ENCODE peak calls at places on chromosomes 6 and 20, in nine cellular contexts. G, O, S, J, V, Z, Q, X and T are unnamed samples.

GRCh38 chr6:162710936-162711335 is 16.6 kb downstream of the PRKN start:
- DNase-seq in G (no peak), O (no peak), S (no peak), J (no peak), V (no peak), Z (no peak), Q (no peak), X (no peak), T (no peak)

GRCh38 chr20:46994341-46994740 is 99.7 kb downstream of the EYA2 start:
- DNase-seq in G (peak; percentile 38), O (no peak), S (peak; percentile 31), J (no peak), V (no peak), Z (no peak), Q (no peak), X (no peak), T (no peak)

GRCh38 chr6:133548409-133548808 is 307.3 kb downstream of the EYA4 start:
- DNase-seq in G (no peak), O (peak; percentile 78), S (peak; percentile 14), J (no peak), V (no peak), Z (no peak), Q (no peak), X (no peak), T (no peak)

GRCh38 chr6:89951574-89952360 is 57.5 kb downstream of the GJA10 start:
- DNase-seq in G (no peak), O (peak; percentile 40), S (no peak), J (no peak), V (no peak), Z (no peak), Q (no peak), X (no peak), T (no peak)

GRCh38 chr6:89979473-89980119 is 85.3 kb downstream of the GJA10 start:
- DNase-seq in G (no peak), O (no peak), S (no peak), J (no peak), V (no peak), Z (no peak), Q (no peak), X (no peak), T (no peak)

GRCh38 chr6:63663147-63663877 is 27.7 kb downstream of the PHF3 start:
- DNase-seq in G (no peak), O (peak; percentile 79), S (no peak), J (no peak), V (no peak), Z (no peak), Q (no peak), X (no peak), T (no peak)

GRCh38 chr6:11144393-11144829 is 32.9 kb upstream of the ERVFRD-1 start:
- DNase-seq in G (peak; percentile 81), O (peak; percentile 80), S (peak; percentile 78), J (peak; percentile 82), V (peak; percentile 85), Z (peak; percentile 42), Q (peak; percentile 74), X (peak; percentile 82), T (peak; percentile 63)

GRCh38 chr20:10576411-10576810 is 97.4 kb downstream of the JAG1 start:
- DNase-seq in G (no peak), O (no peak), S (no peak), J (no peak), V (no peak), Z (no peak), Q (no peak), X (no peak), T (no peak)

GRCh38 chr6:89045585-89045984 is 35.0 kb upstream of the PNRC1 start:
- DNase-seq in G (no peak), O (peak; percentile 17), S (no peak), J (no peak), V (no peak), Z (no peak), Q (no peak), X (no peak), T (no peak)

GRCh38 chr6:82260890-82261732 is 13.6 kb upstream of the IBTK start:
- DNase-seq in G (no peak), O (peak; percentile 25), S (no peak), J (no peak), V (no peak), Z (no peak), Q (no peak), X (no peak), T (no peak)

DNA sequence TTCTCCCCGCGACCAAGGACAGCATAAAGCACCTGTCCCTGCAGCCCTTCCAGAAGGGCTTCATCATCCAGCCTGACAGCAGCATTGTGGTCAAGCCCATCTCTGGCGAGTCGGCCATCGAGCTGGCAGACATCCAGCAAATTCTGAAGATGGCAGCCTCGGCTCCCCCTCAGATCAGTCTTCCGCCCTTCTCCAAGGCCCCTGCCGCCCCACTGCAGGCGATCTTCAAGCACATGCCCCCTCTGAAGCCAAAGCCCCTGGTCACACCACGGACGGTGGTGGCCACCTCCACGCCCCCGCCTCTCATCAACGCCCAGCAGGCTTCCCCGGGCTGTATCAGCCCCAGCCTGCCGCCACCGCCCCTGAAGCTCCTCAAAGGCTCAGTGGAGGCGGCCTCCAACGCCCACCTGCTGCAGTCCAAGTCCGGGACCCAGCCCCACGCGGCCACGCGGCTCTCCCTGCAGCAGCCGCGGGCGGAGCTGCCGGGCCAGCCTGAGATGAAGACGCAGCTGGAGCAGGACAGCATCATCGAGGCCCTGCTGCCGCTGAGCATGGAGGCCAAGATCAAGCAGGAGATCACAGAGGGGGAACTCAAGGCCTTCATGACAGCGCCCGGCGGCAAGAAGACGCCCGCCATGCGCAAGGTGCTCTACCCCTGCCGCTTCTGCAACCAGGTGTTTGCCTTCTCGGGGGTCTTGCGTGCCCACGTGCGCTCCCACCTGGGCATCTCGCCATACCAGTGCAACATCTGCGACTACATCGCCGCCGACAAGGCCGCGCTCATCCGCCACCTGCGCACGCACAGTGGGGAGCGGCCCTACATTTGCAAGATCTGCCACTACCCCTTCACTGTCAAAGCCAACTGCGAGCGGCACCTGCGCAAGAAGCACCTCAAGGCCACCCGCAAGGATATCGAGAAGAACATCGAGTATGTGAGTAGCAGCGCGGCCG is 83.3 kb downstream of the SSR1 start:
- DNase-seq in G (no peak), O (no peak), S (no peak), J (no peak), V (no peak), Z (no peak), Q (no peak), X (no peak), T (no peak)
- H3K36me3 ChIP-seq in G (no peaks in the 10 kb centered on the region), O (peaks cover 36% of the 10 kb centered on the region), S (peaks cover 24% of the 10 kb centered on the region), J (peaks cover 90% of the 10 kb centered on the region), V (peaks cover 16% of the 10 kb centered on the region), Z (peaks cover 52% of the 10 kb centered on the region), Q (peaks cover 62% of the 10 kb centered on the region), X (peaks cover 100% of the 10 kb centered on the region), T (peaks cover 28% of the 10 kb centered on the region)

GRCh38 chr6:158815915-158816314 is 3.3 kb downstream of the EZR start:
- DNase-seq in G (no peak), O (no peak), S (no peak), J (no peak), V (no peak), Z (no peak), Q (no peak), X (no peak), T (no peak)

GRCh38 chr6:158810149-158811095 is 8.7 kb downstream of the EZR start:
- DNase-seq in G (no peak), O (no peak), S (no peak), J (no peak), V (no peak), Z (no peak), Q (no peak), X (no peak), T (no peak)

GRCh38 chr6:158815379-158815724 is 3.8 kb downstream of the EZR start:
- DNase-seq in G (no peak), O (no peak), S (peak; percentile 7), J (no peak), V (no peak), Z (no peak), Q (no peak), X (no peak), T (no peak)

GRCh38 chr6:158812611-158813010 is 6.6 kb downstream of the EZR start:
- DNase-seq in G (no peak), O (no peak), S (no peak), J (no peak), V (no peak), Z (no peak), Q (no peak), X (no peak), T (no peak)

DNA sequence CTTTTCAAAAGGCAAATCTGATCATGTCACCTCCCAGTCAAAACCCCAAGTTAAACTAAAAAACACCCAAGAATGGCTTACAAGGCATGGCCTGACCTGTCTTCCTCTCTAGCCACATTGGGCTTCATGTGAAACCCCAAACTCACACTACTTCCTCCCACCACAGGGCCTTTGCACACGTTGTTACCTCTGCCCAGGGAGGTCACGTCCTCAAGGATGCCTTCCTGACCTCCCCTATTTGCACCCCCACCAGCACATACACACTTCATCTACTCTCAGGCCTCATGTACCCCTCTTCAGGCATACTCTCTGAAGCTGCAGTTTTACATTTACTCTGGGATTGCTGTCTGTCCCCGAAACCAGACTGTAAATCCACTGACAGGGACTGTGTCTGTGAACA is 6.1 kb downstream of the EZR start:
- DNase-seq in G (no peak), O (no peak), S (no peak), J (no peak), V (no peak), Z (no peak), Q (no peak), X (no peak), T (no peak)
- H3K4me1 ChIP-seq in G (peaks cover 91% of the 10 kb centered on the region), O (peaks cover 60% of the 10 kb centered on the region), S (peaks cover 84% of the 10 kb centered on the region), J (peaks cover 82% of the 10 kb centered on the region), V (peaks cover 21% of the 10 kb centered on the region), Z (peaks cover 89% of the 10 kb centered on the region), Q (peaks cover 93% of the 10 kb centered on the region), X (peaks cover 79% of the 10 kb centered on the region), T (peaks cover 7% of the 10 kb centered on the region)

DNA sequence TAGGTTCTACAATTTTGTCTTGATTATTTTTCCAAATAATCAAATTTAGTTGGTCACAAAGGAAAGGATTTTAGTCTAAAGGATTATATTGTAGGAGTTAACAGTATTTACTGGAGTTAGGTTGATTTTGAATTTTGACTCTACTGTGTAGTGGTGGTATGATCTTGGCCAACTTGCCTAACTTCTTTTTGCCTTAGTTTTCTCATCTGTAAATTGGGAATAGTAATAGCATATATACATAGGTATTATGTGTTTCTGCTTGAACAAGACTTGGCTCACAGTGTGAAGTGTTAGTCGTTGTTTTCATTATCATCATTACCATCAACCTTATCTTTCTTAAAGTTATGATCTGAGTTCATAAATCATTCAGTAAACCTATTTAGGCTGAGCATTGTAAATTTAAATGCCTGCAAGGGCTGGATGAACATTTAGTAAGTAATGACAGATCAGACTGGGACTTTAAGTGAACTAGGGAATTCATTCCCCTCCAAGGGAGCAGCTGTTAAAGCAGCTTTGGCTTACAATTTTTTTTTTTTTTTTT is 11.2 kb downstream of the ITCH start:
- DNase-seq in G (no peak), O (no peak), S (no peak), J (no peak), V (no peak), Z (no peak), Q (no peak), X (no peak), T (no peak)
- H3K36me3 ChIP-seq in G (no peaks in the 10 kb centered on the region), O (peaks cover 11% of the 10 kb centered on the region), S (peaks cover 13% of the 10 kb centered on the region), J (peaks cover 70% of the 10 kb centered on the region), V (no peaks in the 10 kb centered on the region), Z (peaks cover 10% of the 10 kb centered on the region), Q (peaks cover 31% of the 10 kb centered on the region), X (peaks cover 59% of the 10 kb centered on the region), T (peaks cover 4% of the 10 kb centered on the region)

GRCh38 chr6:41706876-41707564 is 28.4 kb downstream of the TFEB start:
- DNase-seq in G (no peak), O (peak; percentile 80), S (no peak), J (no peak), V (peak; percentile 81), Z (no peak), Q (no peak), X (no peak), T (no peak)
- H3K4me1 ChIP-seq in G (peaks cover 48% of the 10 kb centered on the region), O (peaks cover 19% of the 10 kb centered on the region), S (peaks cover 16% of the 10 kb centered on the region), J (peaks cover 44% of the 10 kb centered on the region), V (peaks cover 89% of the 10 kb centered on the region), Z (peaks cover 31% of the 10 kb centered on the region), Q (peaks cover 85% of the 10 kb centered on the region), X (peaks cover 83% of the 10 kb centered on the region), T (no peaks in the 10 kb centered on the region)